ENCODE peak calls at places on chromosomes 13 and 19, in four cellular contexts. A, L, R and S are unnamed samples.

GRCh38 chr19:54418030-54418929 is 3.0 kb downstream of the TTYH1 start:
- DNase-seq in A (no peak), L (no peak), R (no peak), S (no peak)

GRCh38 chr19:913080-913748 is at the start of gene R3HDM4:
- DNase-seq in A (no peak), L (peak), R (peak), S (no peak)

GRCh38 chr13:20001351-20001750 is 42.8 kb downstream of the ZMYM2 start:
- DNase-seq in A (no peak), L (no peak), R (no peak), S (no peak)

GRCh38 chr13:83151308-83151660 is 731.0 kb downstream of the SLITRK1 start:
- DNase-seq in A (no peak), L (no peak), R (no peak), S (no peak)

GRCh38 chr19:7819337-7819736 is 10.7 kb upstream of the EVI5L start:
- DNase-seq in A (no peak), L (no peak), R (no peak), S (no peak)

GRCh38 chr19:507286-508203 is at the start of gene TPGS1:
- DNase-seq in A (no peak), L (peak), R (no peak), S (no peak)

GRCh38 chr19:13847900-13848677 is 28.8 kb upstream of the NANOS3 start:
- DNase-seq in A (no peak), L (no peak), R (no peak), S (no peak)

GRCh38 chr19:36152061-36152885 is at the start of gene COX7A1:
- DNase-seq in A (no peak), L (no peak), R (no peak), S (no peak)

GRCh38 chr13:106337096-106337495 is 198.4 kb downstream of the EFNB2 start:
- DNase-seq in A (no peak), L (no peak), R (no peak), S (peak)

GRCh38 chr13:112893570-112894422 is 75.2 kb upstream of the MCF2L start:
- DNase-seq in A (no peak), L (no peak), R (no peak), S (no peak)

GRCh38 chr13:20772401-20773131 is 1.2 kb downstream of the EEF1AKMT1 start:
- DNase-seq in A (no peak), L (no peak), R (no peak), S (no peak)

GRCh38 chr13:106143930-106144709 is 391.3 kb downstream of the EFNB2 start:
- DNase-seq in A (no peak), L (no peak), R (no peak), S (no peak)

GRCh38 chr13:53191091-53191490 is 162.5 kb downstream of the OLFM4 start:
- DNase-seq in A (no peak), L (no peak), R (no peak), S (no peak)

GRCh38 chr19:39544201-39544903 is 4.4 kb upstream of the EID2 start:
- DNase-seq in A (no peak), L (no peak), R (no peak), S (no peak)

GRCh38 chr19:18939922-18940775 is 868 bp downstream of the HOMER3 start:
- DNase-seq in A (no peak), L (no peak), R (no peak), S (no peak)

GRCh38 chr13:68927387-68928026 is 1180.1 kb upstream of the ATXN8OS start:
- DNase-seq in A (no peak), L (no peak), R (peak), S (peak)

GRCh38 chr19:3543150-3544053 is 4.4 kb downstream of the TEKTIP1 start:
- DNase-seq in A (no peak), L (no peak), R (no peak), S (no peak)

GRCh38 chr19:41541990-41542584 is 33.9 kb upstream of the CEACAM21 start:
- DNase-seq in A (no peak), L (peak), R (peak), S (no peak)

GRCh38 chr19:3970808-3971598 is at the start of gene DAPK3:
- DNase-seq in A (peak), L (peak), R (peak), S (peak)

GRCh38 chr13:83895994-83896580 is 13.8 kb upstream of the SLITRK1 start:
- DNase-seq in A (no peak), L (no peak), R (no peak), S (no peak)

GRCh38 chr19:49775742-49776370 is 9.1 kb downstream of the AP2A1 start:
- DNase-seq in A (no peak), L (no peak), R (no peak), S (no peak)

GRCh38 chr13:109647046-109647445 is 139.3 kb downstream of the IRS2 start:
- DNase-seq in A (no peak), L (no peak), R (no peak), S (peak)

GRCh38 chr19:48558018-48558684 is 6.2 kb downstream of the SULT2B1 start:
- DNase-seq in A (no peak), L (no peak), R (no peak), S (no peak)

GRCh38 chr13:44052843-44053607 is 173.3 kb downstream of the LACC1 start:
- DNase-seq in A (peak), L (no peak), R (no peak), S (peak)

GRCh38 chr19:57708641-57709354 is at the start of gene ZNF154:
- DNase-seq in A (no peak), L (no peak), R (peak), S (peak)

GRCh38 chr19:50870417-50871089 is 2.7 kb upstream of the KLK2 start:
- DNase-seq in A (no peak), L (no peak), R (no peak), S (no peak)

GRCh38 chr19:2231621-2232221 is 4.4 kb downstream of the PLEKHJ1 start:
- DNase-seq in A (no peak), L (no peak), R (no peak), S (no peak)

GRCh38 chr13:23319915-23320224 is 113.6 kb downstream of the SACS start:
- DNase-seq in A (no peak), L (no peak), R (no peak), S (no peak)

GRCh38 chr13:47110833-47111240 is 214.0 kb upstream of the HTR2A start:
- DNase-seq in A (no peak), L (no peak), R (no peak), S (no peak)

GRCh38 chr19:15871570-15871969 is 26.3 kb downstream of the CYP4F2 start:
- DNase-seq in A (no peak), L (no peak), R (no peak), S (no peak)

GRCh38 chr13:98484289-98485219 is 92.4 kb downstream of the STK24 start:
- DNase-seq in A (peak), L (no peak), R (no peak), S (peak)

GRCh38 chr13:73849292-73849691 is 284.9 kb downstream of the KLF12 start:
- DNase-seq in A (no peak), L (no peak), R (peak), S (no peak)

GRCh38 chr13:75407473-75407872 is 74.5 kb downstream of the TBC1D4 start:
- DNase-seq in A (no peak), L (no peak), R (no peak), S (no peak)

GRCh38 chr13:90594694-90595093 is 752.8 kb upstream of the MIR17HG start:
- DNase-seq in A (no peak), L (no peak), R (no peak), S (peak)

GRCh38 chr13:97125051-97125809 is 96.9 kb upstream of the MBNL2 start:
- DNase-seq in A (no peak), L (no peak), R (no peak), S (peak)

GRCh38 chr19:54947381-54947780 is at the start of gene NLRP7:
- DNase-seq in A (no peak), L (no peak), R (no peak), S (no peak)

GRCh38 chr13:74274946-74275345 is 140.7 kb upstream of the KLF12 start:
- DNase-seq in A (no peak), L (no peak), R (no peak), S (no peak)

GRCh38 chr19:8557637-8558238 is 19.5 kb downstream of the MYO1F start:
- DNase-seq in A (no peak), L (no peak), R (no peak), S (no peak)

GRCh38 chr13:113629814-113630213 is 28.2 kb downstream of the ATP4B start:
- DNase-seq in A (no peak), L (no peak), R (no peak), S (no peak)